ENCODE peak calls at places on chromosome 10, in seven cellular contexts. C is fibroblast of lung; S is effector memory CD4-positive, alpha-beta T cell; G is ascending aorta; K is mammary epithelial cell; F is body of pancreas; V is heart left ventricle. J is an unnamed sample.

GRCh38 chr10:1631282-1631681 is 106.0 kb downstream of the ADARB2 start:
- DNase-seq in C (no peak), S (no peak), G (no peak), K (no peak), F (no peak), V (no peak), J (no peak)

GRCh38 chr10:33352631-33353030 is 18.2 kb upstream of the NRP1 start:
- DNase-seq in C (no peak), S (no peak), G (no peak), K (no peak), F (no peak), V (no peak), J (no peak)

GRCh38 chr10:33237736-33238624 is 96.5 kb downstream of the NRP1 start:
- DNase-seq in C (peak; percentile 81), S (no peak), G (no peak), K (peak; percentile 95), F (no peak), V (no peak), J (no peak)

GRCh38 chr10:62373995-62374861 is at the start of gene ZNF365:
- DNase-seq in C (peak; percentile 40), S (peak; percentile 44), G (peak; percentile 77), K (peak; percentile 78), F (peak; percentile 26), V (peak; percentile 35), J (no peak)

GRCh38 chr10:110326351-110327032 is 21.8 kb upstream of the SMNDC1 start:
- DNase-seq in C (peak; percentile 82), S (no peak), G (no peak), K (peak; percentile 80), F (no peak), V (no peak), J (no peak)

GRCh38 chr10:63699785-63700184 is 178.6 kb downstream of the REEP3 start:
- DNase-seq in C (peak; percentile 74), S (no peak), G (peak; percentile 86), K (peak; percentile 55), F (peak; percentile 65), V (peak; percentile 62), J (no peak)

GRCh38 chr10:95097805-95098204 is 28.5 kb upstream of the CYP2C8 start:
- DNase-seq in C (no peak), S (no peak), G (no peak), K (no peak), F (no peak), V (no peak), J (no peak)

GRCh38 chr10:42970451-42971250 is 106.2 kb upstream of the RET start:
- DNase-seq in C (no peak), S (no peak), G (peak; percentile 53), K (no peak), F (peak; percentile 3), V (no peak), J (no peak)

GRCh38 chr10:112981553-112981952 is 31.5 kb downstream of the TCF7L2 start:
- DNase-seq in C (no peak), S (no peak), G (no peak), K (no peak), F (no peak), V (no peak), J (no peak)

GRCh38 chr10:126062132-126063032 is 166.0 kb downstream of the FANK1 start:
- DNase-seq in C (peak; percentile 96), S (no peak), G (peak; percentile 96), K (peak; percentile 97), F (peak; percentile 72), V (peak; percentile 93), J (peak; percentile 68)

GRCh38 chr10:69327463-69328345 is 49.4 kb downstream of the HK1 start:
- DNase-seq in C (peak; percentile 81), S (peak; percentile 16), G (peak; percentile 90), K (peak; percentile 62), F (peak; percentile 67), V (peak; percentile 87), J (peak; percentile 77)

GRCh38 chr10:132274581-132274980 is 33.2 kb downstream of the STK32C start:
- DNase-seq in C (no peak), S (no peak), G (no peak), K (no peak), F (no peak), V (no peak), J (peak; percentile 33)

GRCh38 chr10:88707429-88708110 is 1.5 kb downstream of the LIPK start:
- DNase-seq in C (peak; percentile 60), S (no peak), G (no peak), K (peak; percentile 92), F (no peak), V (no peak), J (no peak)

GRCh38 chr10:88705951-88706350 is at the start of gene LIPK:
- DNase-seq in C (no peak), S (no peak), G (no peak), K (peak; percentile 90), F (no peak), V (no peak), J (no peak)

GRCh38 chr10:88702848-88703597 is 3.0 kb upstream of the LIPK start:
- DNase-seq in C (no peak), S (no peak), G (no peak), K (peak; percentile 92), F (peak; percentile 70), V (no peak), J (no peak)
- H3K4me3 ChIP-seq in C (no peak overlapping the region), S (no peak overlapping the region), G (no peak overlapping the region), K (no peak overlapping the region), F (no peak overlapping the region), V (no peak overlapping the region), J (no peak overlapping the region)

GRCh38 chr10:77529050-77529576 is 108.5 kb downstream of the KCNMA1 start:
- DNase-seq in C (no peak), S (no peak), G (no peak), K (no peak), F (no peak), V (no peak), J (no peak)
- H3K4me1 ChIP-seq in C (peaks cover 31% of the 10 kb centered on the region), S (no peaks in the 10 kb centered on the region), G (peaks cover 49% of the 10 kb centered on the region), K (peaks cover 62% of the 10 kb centered on the region), F (peaks cover 11% of the 10 kb centered on the region), V (no peaks in the 10 kb centered on the region), J (peaks cover 6% of the 10 kb centered on the region)

DNA sequence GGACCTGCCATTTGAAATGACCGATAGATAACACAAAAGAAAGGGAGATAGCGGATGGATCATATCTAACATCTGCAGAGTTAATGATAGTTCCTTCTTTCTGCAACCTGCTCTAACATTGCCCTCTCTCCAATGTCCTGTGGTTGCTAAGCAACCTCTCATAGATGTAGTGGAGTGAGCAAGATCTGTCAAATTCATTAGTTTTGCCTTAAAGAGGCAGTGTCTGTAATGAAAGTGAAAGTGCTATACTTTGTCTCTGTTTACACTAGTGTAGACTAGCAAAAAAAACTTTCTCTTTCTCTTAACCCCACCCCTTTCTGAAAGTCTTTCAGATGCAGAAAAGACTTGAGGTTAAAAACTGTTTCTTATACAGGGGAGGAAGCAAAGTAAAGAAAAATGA is 1196.9 kb downstream of the SORCS3 start:
- DNase-seq in C (peak; percentile 8), S (no peak), G (no peak), K (peak; percentile 4), F (no peak), V (no peak), J (no peak)
- H3K4me3 ChIP-seq in C (peak overlapping the region; percentile 46), S (peak overlapping the region; percentile 24), G (peak overlapping the region; percentile 49), K (peak overlapping the region; percentile 32), F (no peak overlapping the region), V (peak overlapping the region; percentile 33), J (no peak overlapping the region)

DNA sequence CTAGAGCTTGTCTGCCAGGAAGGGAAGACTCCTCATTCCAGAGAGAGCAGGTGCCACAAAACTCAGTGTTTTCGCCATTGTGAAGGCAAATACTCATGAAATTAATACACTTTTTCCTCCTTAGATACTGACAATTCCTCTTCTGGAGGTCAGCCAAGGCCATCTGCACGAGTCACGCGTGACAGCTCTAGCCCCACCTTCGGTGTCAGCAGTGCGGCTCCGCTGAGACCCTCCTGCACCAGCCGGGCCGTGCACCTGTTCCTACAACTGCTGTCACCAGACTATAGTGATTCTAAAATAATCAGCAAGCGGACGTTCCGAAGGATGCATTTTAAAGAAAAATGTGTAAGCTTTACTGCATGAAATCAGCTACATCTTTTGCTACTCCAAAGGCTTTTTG is 127.7 kb downstream of the DIP2C start:
- DNase-seq in C (no peak), S (no peak), G (no peak), K (no peak), F (no peak), V (no peak), J (no peak)
- H3K4me1 ChIP-seq in C (no peaks in the 10 kb centered on the region), S (no peaks in the 10 kb centered on the region), G (peaks cover 3% of the 10 kb centered on the region), K (no peaks in the 10 kb centered on the region), F (peaks cover 27% of the 10 kb centered on the region), V (peaks cover 10% of the 10 kb centered on the region), J (no peaks in the 10 kb centered on the region)

GRCh38 chr10:86756511-86757109 is at the start of gene BMPR1A:
- DNase-seq in C (peak; percentile 88), S (no peak), G (peak; percentile 94), K (peak; percentile 20), F (peak; percentile 93), V (no peak), J (no peak)

GRCh38 chr10:86755740-86756510 is 494 bp upstream of the BMPR1A start:
- DNase-seq in C (peak; percentile 81), S (peak; percentile 79), G (peak; percentile 93), K (peak; percentile 85), F (peak; percentile 94), V (peak; percentile 91), J (peak; percentile 92)

GRCh38 chr10:86758231-86759072 is 2.0 kb downstream of the BMPR1A start:
- DNase-seq in C (peak; percentile 33), S (no peak), G (no peak), K (peak; percentile 46), F (no peak), V (no peak), J (no peak)

GRCh38 chr10:86755454-86755739 is 1.0 kb upstream of the BMPR1A start:
- DNase-seq in C (no peak), S (no peak), G (no peak), K (no peak), F (no peak), V (no peak), J (no peak)

GRCh38 chr10:86757110-86757790 is 831 bp downstream of the BMPR1A start:
- DNase-seq in C (peak; percentile 70), S (no peak), G (peak; percentile 73), K (peak; percentile 51), F (peak; percentile 60), V (peak; percentile 55), J (peak; percentile 69)
- H3K4me3 ChIP-seq in C (peak overlapping the region; percentile 83), S (peak overlapping the region; percentile 67), G (peak overlapping the region; percentile 96), K (peak overlapping the region; percentile 79), F (peak overlapping the region; percentile 16), V (peak overlapping the region; percentile 81), J (peak overlapping the region; percentile 77)

GRCh38 chr10:124705817-124706461 is 38.2 kb downstream of the FAM53B start:
- DNase-seq in C (no peak), S (no peak), G (no peak), K (no peak), F (no peak), V (peak; percentile 20), J (no peak)
- H3K4me1 ChIP-seq in C (peaks cover 19% of the 10 kb centered on the region), S (peaks cover 98% of the 10 kb centered on the region), G (peaks cover 46% of the 10 kb centered on the region), K (peaks cover 21% of the 10 kb centered on the region), F (peaks cover 62% of the 10 kb centered on the region), V (peaks cover 98% of the 10 kb centered on the region), J (peaks cover 70% of the 10 kb centered on the region)

GRCh38 chr10:119928411-119928810 is 35.9 kb downstream of the SEC23IP start:
- DNase-seq in C (no peak), S (no peak), G (no peak), K (no peak), F (no peak), V (no peak), J (no peak)

GRCh38 chr10:119933179-119933578 is 40.6 kb downstream of the SEC23IP start:
- DNase-seq in C (peak; percentile 15), S (no peak), G (no peak), K (no peak), F (no peak), V (no peak), J (no peak)

GRCh38 chr10:119931873-119932272 is 39.3 kb downstream of the SEC23IP start:
- DNase-seq in C (no peak), S (no peak), G (no peak), K (no peak), F (no peak), V (no peak), J (no peak)

GRCh38 chr10:119932631-119933030 is 40.1 kb downstream of the SEC23IP start:
- DNase-seq in C (no peak), S (no peak), G (no peak), K (no peak), F (no peak), V (no peak), J (no peak)
- H3K4me3 ChIP-seq in C (no peak overlapping the region), S (no peak overlapping the region), G (no peak overlapping the region), K (no peak overlapping the region), F (no peak overlapping the region), V (no peak overlapping the region), J (no peak overlapping the region)

J was measured in mucosa of descending colon.